ENCODE peak calls at places on chromosomes 3 and 15, in six cellular contexts. U is heart right ventricle, J is GM06990, I is fibroblast of lung, B is Caco-2, T is lower lobe of right lung. W is an unnamed sample.

GRCh38 chr3:8278448-8278847 is 223.2 kb upstream of the LMCD1 start:
- DNase-seq in U (no peak), J (no peak), I (no peak), B (peak; percentile 3), T (no peak), W (no peak)

GRCh38 chr3:69352305-69353087 is 33.4 kb downstream of the FRMD4B start:
- DNase-seq in U (no peak), J (no peak), I (no peak), B (no peak), T (no peak), W (no peak)

GRCh38 chr3:154040283-154040682 is 80.9 kb upstream of the ARHGEF26 start:
- DNase-seq in U (no peak), J (no peak), I (peak; percentile 23), B (peak; percentile 12), T (no peak), W (no peak)

GRCh38 chr3:27166888-27167287 is 202.3 kb downstream of the NEK10 start:
- DNase-seq in U (no peak), J (no peak), I (peak; percentile 91), B (no peak), T (no peak), W (peak; percentile 97)

GRCh38 chr3:32184187-32184730 is 54.2 kb upstream of the CMTM8 start:
- DNase-seq in U (no peak), J (no peak), I (no peak), B (no peak), T (no peak), W (no peak)

GRCh38 chr15:90349072-90349471 is 3.0 kb upstream of the ZNF774 start:
- DNase-seq in U (no peak), J (no peak), I (no peak), B (no peak), T (no peak), W (no peak)

GRCh38 chr15:37136666-37137065 is 36.3 kb upstream of the MEIS2 start:
- DNase-seq in U (no peak), J (no peak), I (no peak), B (no peak), T (no peak), W (no peak)

GRCh38 chr3:12990781-12991480 is 82.3 kb downstream of the IQSEC1 start:
- DNase-seq in U (no peak), J (no peak), I (peak; percentile 48), B (no peak), T (no peak), W (peak; percentile 71)

DNA sequence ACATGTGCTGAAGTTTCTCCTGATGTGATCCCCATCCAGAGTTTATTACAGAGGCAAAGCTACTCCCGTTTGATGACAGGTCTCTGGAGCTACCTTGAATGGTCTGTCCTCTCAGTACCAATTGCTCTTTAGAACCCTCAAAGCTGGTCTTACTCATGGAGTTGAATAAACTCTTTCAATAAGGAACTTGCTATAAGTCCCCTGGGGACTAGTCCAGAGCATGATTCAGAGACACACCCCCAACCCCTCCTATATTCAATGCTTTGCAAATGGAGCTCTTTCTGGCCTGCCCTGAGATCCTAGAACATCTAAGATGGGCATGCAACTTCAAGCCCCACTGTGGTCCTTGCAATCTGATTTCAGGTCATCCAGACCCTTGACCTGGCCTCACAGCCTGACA is 23.9 kb upstream of the TPM1 start:
- DNase-seq in U (no peak), J (no peak), I (peak; percentile 45), B (no peak), T (no peak), W (no peak)
- H3K4me3 ChIP-seq in U (no peak overlapping the region), J (no peak overlapping the region), I (no peak overlapping the region), B (no peak overlapping the region), T (no peak overlapping the region), W (no peak overlapping the region)

DNA sequence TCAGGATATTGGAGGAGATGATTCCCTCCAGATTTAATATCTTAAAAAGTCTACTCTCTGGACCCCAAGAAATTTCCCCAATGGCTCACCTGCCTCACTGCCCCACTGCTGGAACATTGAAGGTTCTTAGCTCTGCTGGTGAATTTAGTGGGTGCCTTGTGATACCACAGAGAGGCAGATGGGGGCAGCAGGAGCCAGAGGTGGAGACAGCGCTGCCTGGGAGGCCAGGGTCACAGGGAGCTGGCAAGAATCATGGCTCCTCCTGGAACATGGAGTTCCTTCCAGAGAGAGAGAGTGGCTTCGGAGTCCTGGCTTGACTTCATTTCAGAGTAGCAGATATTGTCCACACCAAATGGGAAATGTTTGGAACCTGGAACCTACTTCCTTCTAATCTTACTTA is 263.5 kb upstream of the CFAP20DC start:
- DNase-seq in U (peak; percentile 35), J (peak; percentile 52), I (peak; percentile 40), B (peak; percentile 57), T (peak; percentile 51), W (no peak)
- TF ChIP-seq CTCF in U (peak; percentile 57), J (peak; percentile 84), I (peak; percentile 56), B (peak; percentile 39), T (peak; percentile 63), W (peak; percentile 71)

GRCh38 chr15:43105077-43105769 is 615 bp downstream of the UBR1 start:
- DNase-seq in U (peak; percentile 6), J (peak; percentile 20), I (no peak), B (peak; percentile 20), T (no peak), W (no peak)

GRCh38 chr15:43106486-43106829 is 620 bp upstream of the UBR1 start:
- DNase-seq in U (no peak), J (no peak), I (no peak), B (no peak), T (no peak), W (no peak)

GRCh38 chr15:43103939-43104338 is 1.9 kb downstream of the UBR1 start:
- DNase-seq in U (no peak), J (no peak), I (no peak), B (no peak), T (no peak), W (no peak)

GRCh38 chr15:43105778-43106485 is at the start of gene UBR1:
- DNase-seq in U (peak; percentile 95), J (peak; percentile 89), I (peak; percentile 95), B (peak; percentile 88), T (peak; percentile 94), W (no peak)

DNA sequence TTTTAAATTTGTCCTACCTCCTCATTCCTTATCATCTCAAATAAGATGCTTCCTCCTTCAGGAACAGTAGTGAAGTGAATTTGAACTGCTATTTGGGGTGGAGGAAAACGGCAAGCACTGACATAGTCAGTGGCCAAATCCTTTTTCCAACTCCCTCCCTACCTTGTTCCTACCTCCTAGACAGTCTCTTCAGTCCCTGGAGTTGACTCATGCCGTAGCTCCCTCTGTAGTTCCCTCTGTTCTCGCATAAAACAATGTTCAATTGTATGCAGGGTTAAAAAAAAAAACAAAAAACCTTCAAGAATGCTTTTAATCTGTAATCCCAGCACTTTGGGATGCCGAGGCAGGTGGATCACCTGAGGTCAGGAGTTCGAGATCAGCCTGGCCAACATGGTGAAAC is 1.4 kb downstream of the UBR1 start:
- DNase-seq in U (no peak), J (no peak), I (no peak), B (no peak), T (no peak), W (no peak)
- H3K4me3 ChIP-seq in U (peak overlapping the region; percentile 72), J (peak overlapping the region; percentile 98), I (peak overlapping the region; percentile 99), B (no peak overlapping the region), T (peak overlapping the region; percentile 73), W (peak overlapping the region; percentile 96)

GRCh38 chr3:45345849-45346535 is 42.4 kb upstream of the LARS2 start:
- DNase-seq in U (no peak), J (no peak), I (no peak), B (no peak), T (no peak), W (no peak)

GRCh38 chr3:45341876-45342275 is 46.5 kb upstream of the LARS2 start:
- DNase-seq in U (no peak), J (no peak), I (no peak), B (no peak), T (no peak), W (no peak)

GRCh38 chr3:45337839-45338470 is 50.4 kb upstream of the LARS2 start:
- DNase-seq in U (no peak), J (no peak), I (no peak), B (no peak), T (no peak), W (no peak)

GRCh38 chr3:45347329-45348000 is 40.9 kb upstream of the LARS2 start:
- DNase-seq in U (no peak), J (no peak), I (no peak), B (no peak), T (no peak), W (no peak)

GRCh38 chr3:45343947-45344346 is 44.4 kb upstream of the LARS2 start:
- DNase-seq in U (no peak), J (no peak), I (peak; percentile 19), B (peak; percentile 11), T (no peak), W (no peak)
- TF ChIP-seq CTCF in U (no peak), J (peak; percentile 16), I (no peak), B (peak; percentile 1), T (peak; percentile 6), W (no peak)

DNA sequence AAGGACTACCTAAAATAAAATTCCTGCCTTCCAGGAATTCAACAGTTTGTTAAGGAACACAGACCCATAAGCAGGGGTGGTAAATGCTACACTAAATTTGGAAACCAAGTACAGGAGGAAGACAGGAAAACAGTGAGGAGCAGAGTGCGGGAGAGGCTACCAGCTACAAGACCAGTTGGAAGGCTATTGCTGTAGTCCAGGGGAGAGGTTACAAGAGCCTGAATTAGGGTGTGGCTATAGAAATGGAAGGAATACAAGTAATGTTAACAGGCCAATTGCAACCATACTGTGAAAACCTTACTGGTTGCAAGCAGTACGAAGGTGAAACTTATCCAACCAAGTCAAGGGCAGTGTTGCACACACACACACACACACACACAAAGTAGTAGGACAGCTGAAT is 885 bp upstream of the ARMC8 start:
- DNase-seq in U (no peak), J (no peak), I (peak; percentile 50), B (no peak), T (no peak), W (no peak)
- H3K4me3 ChIP-seq in U (peak overlapping the region; percentile 85), J (no peak overlapping the region), I (peak overlapping the region; percentile 84), B (peak overlapping the region; percentile 65), T (peak overlapping the region; percentile 88), W (peak overlapping the region; percentile 84)

DNA sequence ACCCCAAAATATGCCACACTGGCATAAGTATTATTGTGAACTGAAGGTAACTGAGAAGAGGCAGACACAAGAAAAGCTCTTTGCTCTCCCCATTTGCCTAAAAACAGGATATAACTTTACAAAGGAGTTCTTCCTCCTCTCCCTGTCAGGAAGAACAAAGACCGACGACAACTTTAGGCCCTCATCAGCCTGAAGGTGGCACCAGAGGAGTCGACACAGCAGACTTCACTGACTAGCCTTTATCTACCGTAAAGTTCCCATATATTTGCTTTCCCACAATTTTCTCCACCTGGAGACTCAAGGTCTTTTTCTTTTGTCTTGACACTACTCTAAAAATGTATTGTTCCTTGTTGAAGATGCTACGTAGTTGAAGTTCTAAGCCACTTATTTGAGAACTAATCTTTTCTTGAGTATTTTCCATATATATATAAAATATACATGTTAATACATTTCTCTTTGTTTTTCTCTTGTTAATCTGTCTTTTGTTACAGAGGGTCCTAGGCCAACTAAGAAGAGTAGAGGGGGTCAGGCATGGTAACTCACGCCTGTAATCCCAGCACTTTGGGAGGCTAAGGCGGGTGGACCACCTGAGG is 16.2 kb upstream of the XIRP1 start:
- DNase-seq in U (peak; percentile 77), J (no peak), I (peak; percentile 57), B (peak; percentile 52), T (peak; percentile 53), W (no peak)
- TF ChIP-seq CTCF in U (peak; percentile 75), J (peak; percentile 71), I (peak; percentile 70), B (peak; percentile 59), T (peak; percentile 63), W (peak; percentile 77)

GRCh38 chr3:75938921-75939320 is 153.6 kb upstream of the ZNF717 start:
- DNase-seq in U (no peak), J (no peak), I (peak; percentile 22), B (no peak), T (no peak), W (no peak)
- H3K4me3 ChIP-seq in U (no peak overlapping the region), J (no peak overlapping the region), I (no peak overlapping the region), B (no peak overlapping the region), T (no peak overlapping the region), W (no peak overlapping the region)

GRCh38 chr3:14411988-14412387 is 9.6 kb downstream of the SLC6A6 start:
- DNase-seq in U (no peak), J (no peak), I (no peak), B (no peak), T (no peak), W (no peak)
- TF ChIP-seq CTCF in U (no peak), J (no peak), I (peak; percentile 31), B (peak; percentile 31), T (no peak), W (peak; percentile 22)